ENCODE peak calls at places on chromosomes 13 and 19, in nine cellular contexts. Z is Calu3, V is esophagus muscularis mucosa, I is stomach, N is AG09309, D is fibroblast of mammary gland, T is H9, B is bronchial epithelial cell, W is nephron progenitor cell. J is an unnamed sample.

GRCh38 chr19:56995298-56995697 is 124.5 kb upstream of the USP29 start:
- DNase-seq in D (no peak), T (no peak), W (no peak), N (no peak), Z (no peak), I (no peak), V (no peak), B (no peak), J (no peak)

GRCh38 chr13:41028051-41028450 is 8.9 kb upstream of the ELF1 start:
- DNase-seq in N (no peak), D (peak), T (no peak), W (no peak), V (no peak), I (no peak), Z (no peak), B (no peak), J (no peak)

GRCh38 chr13:74825170-74825948 is 656.6 kb downstream of the TBC1D4 start:
- DNase-seq in W (no peak), V (no peak), I (no peak), D (peak), T (no peak), Z (no peak), B (peak), N (peak), J (peak)

GRCh38 chr19:52638601-52639000 is 446 bp upstream of the ZNF83 start:
- DNase-seq in T (no peak), I (no peak), D (peak), Z (no peak), N (no peak), V (no peak), B (no peak), W (peak), J (no peak)

GRCh38 chr19:17766543-17767131 is 15.4 kb downstream of the FCHO1 start:
- DNase-seq in V (no peak), B (peak), W (peak), Z (peak), N (no peak), I (peak), D (peak), T (peak), J (no peak)

GRCh38 chr19:46979103-46979769 is 40.4 kb upstream of the NPAS1 start:
- DNase-seq in N (no peak), I (no peak), T (no peak), W (peak), Z (no peak), D (no peak), B (no peak), V (no peak), J (no peak)

GRCh38 chr19:29596885-29597525 is 9.1 kb upstream of the POP4 start:
- DNase-seq in Z (peak), D (peak), B (peak), T (no peak), N (no peak), I (no peak), V (no peak), W (peak), J (no peak)

GRCh38 chr19:47232422-47233211 is 1.6 kb upstream of the BBC3 start:
- DNase-seq in N (no peak), V (no peak), T (no peak), Z (peak), W (no peak), I (no peak), B (peak), D (peak), J (no peak)

GRCh38 chr19:32539240-32539916 is 41.6 kb upstream of the PDCD5 start:
- DNase-seq in I (no peak), W (no peak), B (no peak), T (no peak), N (no peak), Z (no peak), D (no peak), V (no peak), J (no peak)

GRCh38 chr19:1428738-1429391 is 9.3 kb upstream of the RPS15 start:
- DNase-seq in I (no peak), V (no peak), N (no peak), T (no peak), W (no peak), B (no peak), D (no peak), Z (no peak), J (no peak)

GRCh38 chr13:52840066-52840465 is 8.4 kb downstream of the PCDH8 start:
- DNase-seq in N (no peak), Z (no peak), T (no peak), D (no peak), B (no peak), W (no peak), V (peak), I (no peak), J (no peak)

GRCh38 chr13:30145709-30146367 is 161.5 kb downstream of the KATNAL1 start:
- DNase-seq in I (no peak), W (no peak), B (no peak), Z (no peak), D (no peak), V (no peak), T (no peak), N (no peak), J (no peak)

GRCh38 chr19:35828694-35829301 is 16.2 kb upstream of the PRODH2 start:
- DNase-seq in B (peak), N (peak), D (peak), T (peak), Z (peak), V (no peak), I (peak), W (peak), J (no peak)

GRCh38 chr13:99414048-99414995 is 87.0 kb upstream of the TM9SF2 start:
- DNase-seq in N (no peak), V (no peak), Z (no peak), W (no peak), B (no peak), I (no peak), D (no peak), T (no peak), J (no peak)

GRCh38 chr13:99314640-99315176 is 7.5 kb upstream of the GPR183 start:
- DNase-seq in Z (no peak), D (peak), B (no peak), W (no peak), V (no peak), T (no peak), N (no peak), I (no peak), J (no peak)

GRCh38 chr19:51129716-51130115 is 5.0 kb downstream of the SIGLEC9 start:
- DNase-seq in I (no peak), T (no peak), B (no peak), D (no peak), Z (no peak), V (no peak), W (no peak), N (no peak), J (no peak)

GRCh38 chr13:32243695-32244094 is 71.5 kb downstream of the ZAR1L start:
- DNase-seq in I (no peak), V (no peak), N (no peak), B (no peak), W (no peak), D (no peak), Z (no peak), T (no peak), J (no peak)

GRCh38 chr19:22327321-22327720 is 41.1 kb downstream of the ZNF729 start:
- DNase-seq in N (no peak), V (peak), Z (no peak), W (no peak), B (no peak), D (no peak), T (no peak), I (no peak), J (no peak)

GRCh38 chr19:39182174-39182505 is 14.6 kb upstream of the NCCRP1 start:
- DNase-seq in T (no peak), Z (no peak), N (no peak), D (peak), V (no peak), W (no peak), B (peak), I (no peak), J (no peak)

GRCh38 chr19:8361921-8362793 is 1.8 kb upstream of the ANGPTL4 start:
- DNase-seq in T (no peak), N (peak), D (peak), B (peak), Z (peak), W (no peak), V (peak), I (peak), J (peak)

GRCh38 chr13:60627071-60627686 is 230.2 kb downstream of the TDRD3 start:
- DNase-seq in D (peak), N (no peak), T (peak), B (peak), I (no peak), W (peak), V (no peak), Z (peak), J (no peak)

GRCh38 chr13:44352202-44352601 is 21.4 kb upstream of the SERP2 start:
- DNase-seq in W (no peak), B (no peak), N (no peak), V (no peak), T (no peak), Z (no peak), D (no peak), I (no peak), J (no peak)

GRCh38 chr13:75181906-75182305 is 300.1 kb downstream of the TBC1D4 start:
- DNase-seq in I (no peak), T (no peak), W (no peak), N (peak), D (peak), V (no peak), Z (no peak), B (peak), J (peak)

GRCh38 chr13:74794582-74794981 is 660.4 kb upstream of the KLF12 start:
- DNase-seq in T (no peak), I (no peak), Z (no peak), W (no peak), N (no peak), D (peak), B (no peak), V (no peak), J (no peak)

GRCh38 chr19:46958542-46958941 is 61.1 kb upstream of the NPAS1 start:
- DNase-seq in D (peak), Z (no peak), B (no peak), N (no peak), I (no peak), T (no peak), V (no peak), W (no peak), J (no peak)

GRCh38 chr13:81639984-81640582 is 1299.2 kb upstream of the SPRY2 start:
- DNase-seq in N (no peak), D (no peak), V (no peak), Z (peak), W (peak), I (no peak), B (peak), T (no peak), J (no peak)

GRCh38 chr13:98972627-98973026 is 5.2 kb downstream of the DOCK9 start:
- DNase-seq in D (no peak), T (no peak), B (peak), W (no peak), I (no peak), Z (peak), N (no peak), V (no peak), J (peak)

GRCh38 chr19:2711175-2711936 is 8.9 kb upstream of the GNG7 start:
- DNase-seq in V (no peak), I (no peak), T (peak), N (no peak), Z (no peak), D (peak), B (peak), W (no peak), J (no peak)

GRCh38 chr13:20848944-20849343 is 53.6 kb downstream of the XPO4 start:
- DNase-seq in Z (no peak), V (no peak), B (no peak), D (no peak), W (no peak), N (no peak), T (no peak), I (no peak), J (no peak)

GRCh38 chr19:21751379-21751778 is 16.0 kb downstream of the ZNF100 start:
- DNase-seq in W (no peak), Z (no peak), B (no peak), N (peak), T (no peak), I (no peak), V (no peak), D (peak), J (no peak)

GRCh38 chr19:2270157-2270571 is 11.8 kb downstream of the PEAK3 start:
- DNase-seq in Z (no peak), V (no peak), T (no peak), N (no peak), B (no peak), D (no peak), I (no peak), W (peak), J (no peak)

GRCh38 chr19:5001547-5002131 is 32.7 kb downstream of the KDM4B start:
- DNase-seq in T (peak), I (no peak), D (peak), Z (peak), V (no peak), W (no peak), B (peak), N (peak), J (no peak)
- TF ChIP-seq CTCF in T (peak), I (peak), D (peak), Z (peak), V (peak), W (peak), B (peak), N (peak), J (peak)

DNA sequence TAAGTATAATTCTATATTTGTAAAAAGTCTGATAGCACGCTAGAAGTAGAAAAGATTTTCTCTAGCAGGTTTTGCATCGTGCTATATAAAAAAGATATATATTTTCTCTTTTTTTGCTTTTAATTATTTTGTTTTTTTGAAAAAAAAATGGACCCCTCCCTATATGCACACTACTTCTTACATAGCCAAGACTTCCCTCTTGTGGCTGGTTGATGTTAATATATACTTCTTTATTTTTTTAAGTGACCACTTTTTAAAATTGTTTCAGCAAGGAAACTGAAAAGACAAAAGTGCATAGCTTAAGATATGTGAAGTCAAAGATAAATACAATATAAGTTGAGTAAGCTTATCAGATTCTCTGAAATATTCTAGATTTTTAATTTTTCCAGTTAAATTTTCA is 1202.8 kb downstream of the DIAPH3 start:
- DNase-seq in W (no peak), B (peak), V (no peak), N (no peak), Z (no peak), D (peak), T (no peak), I (no peak), J (no peak)
- TF ChIP-seq CTCF in W (peak), B (no peak), V (no peak), N (no peak), Z (no peak), D (no peak), T (peak), I (no peak), J (peak)

GRCh38 chr19:58558066-58558622 is at the start of gene UBE2M:
- DNase-seq in V (no peak), T (peak), D (peak), N (no peak), I (peak), B (no peak), Z (no peak), W (peak), J (no peak)
- TF ChIP-seq CTCF in V (no peak), T (no peak), D (no peak), N (no peak), I (no peak), B (no peak), Z (no peak), W (no peak), J (no peak)

GRCh38 chr19:48752511-48753365 is at the start of gene FUT1:
- DNase-seq in T (peak), W (peak), B (peak), D (no peak), N (no peak), V (no peak), Z (peak), I (peak), J (no peak)
- TF ChIP-seq CTCF in T (peak), W (peak), B (peak), D (no peak), N (no peak), V (no peak), Z (peak), I (peak), J (no peak)

DNA sequence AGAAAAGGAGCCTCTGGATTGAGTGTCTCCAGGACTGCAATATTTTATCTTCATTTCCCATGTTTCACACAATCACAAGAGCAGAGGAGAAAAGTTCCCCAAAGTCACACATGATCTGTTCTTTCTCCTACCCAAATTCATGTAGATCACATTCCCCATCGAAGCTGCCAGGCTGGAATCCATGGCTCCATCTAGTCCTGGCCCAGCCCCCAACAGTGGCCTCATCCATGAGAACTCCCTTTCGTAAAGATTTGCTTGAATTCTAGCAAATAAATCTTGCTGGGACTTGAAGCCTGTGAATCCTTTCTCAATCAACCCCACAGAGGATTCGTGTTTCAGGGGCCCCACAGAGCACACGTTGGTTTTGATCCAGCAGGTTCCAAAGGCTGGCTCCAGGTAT is 109.5 kb downstream of the COL4A1 start:
- DNase-seq in V (no peak), B (no peak), N (no peak), T (no peak), Z (no peak), D (no peak), W (no peak), I (no peak), J (no peak)
- TF ChIP-seq CTCF in V (no peak), B (no peak), N (no peak), T (no peak), Z (no peak), D (no peak), W (no peak), I (no peak), J (no peak)

DNA sequence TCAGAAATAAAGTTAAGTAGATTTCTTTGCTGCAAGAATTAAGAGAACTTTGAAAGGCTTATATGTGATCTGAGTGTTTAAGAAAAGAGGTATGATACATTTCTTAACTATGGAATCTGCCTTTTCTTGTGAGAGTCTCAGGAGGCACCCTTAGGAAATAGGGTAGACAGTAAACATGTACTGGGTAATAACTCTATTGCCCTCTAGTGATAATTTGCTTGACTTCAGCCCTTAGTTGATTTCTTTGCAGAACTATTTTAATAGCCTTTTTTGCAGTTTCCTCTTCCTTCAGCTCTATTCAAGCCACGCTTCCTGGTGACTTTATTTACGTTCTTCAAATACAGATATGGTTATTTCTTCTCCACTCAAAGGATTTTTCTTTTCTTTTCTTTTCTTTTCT is 37.0 kb upstream of the CCNA1 start:
- DNase-seq in B (peak), W (no peak), N (peak), T (no peak), Z (no peak), I (no peak), V (no peak), D (peak), J (no peak)
- TF ChIP-seq CTCF in B (peak), W (no peak), N (peak), T (peak), Z (no peak), I (no peak), V (peak), D (peak), J (peak)

DNA sequence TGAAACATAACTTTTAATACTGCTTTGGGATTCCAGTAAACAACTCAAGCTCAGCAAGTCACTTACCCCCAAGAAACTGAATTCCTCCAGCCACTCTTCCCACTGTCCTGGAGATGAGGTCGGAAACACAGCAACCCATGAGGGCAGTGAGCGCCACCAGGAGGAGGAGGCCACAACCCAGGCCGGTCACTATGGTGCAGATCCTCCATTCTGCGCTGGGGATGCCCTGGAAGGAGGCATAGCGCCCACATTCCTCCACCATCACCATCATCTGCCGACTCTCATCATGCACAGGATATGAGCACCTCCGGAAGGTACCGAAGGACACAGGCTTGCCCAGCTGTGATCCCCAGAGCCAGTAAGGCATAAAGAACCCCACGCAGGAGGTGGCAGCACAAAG is 2.2 kb downstream of the LHFPL6 start:
- DNase-seq in N (no peak), D (peak), B (no peak), Z (no peak), W (peak), T (peak), V (no peak), I (no peak), J (no peak)
- TF ChIP-seq CTCF in N (peak), D (peak), B (no peak), Z (no peak), W (no peak), T (peak), V (no peak), I (no peak), J (peak)

J was measured in epithelial cell of proximal tubule.